ENCODE peak calls at places on chromosomes 16 and 17, in ten cellular contexts. K is transverse colon, Q is lower leg skin, Z is ovary, A is esophagus squamous epithelium, J is spleen, S is A549, V is IMR-90, I is stomach, G is adrenal gland. P is an unnamed sample.

GRCh38 chr16:50270510-50271147 is 4.3 kb downstream of the ADCY7 start:
- DNase-seq in J (peak), Q (no peak), G (no peak), V (no peak), I (no peak), K (no peak), Z (no peak), S (no peak), A (no peak), P (no peak)

GRCh38 chr17:61728297-61728836 is 135.0 kb downstream of the BRIP1 start:
- DNase-seq in G (no peak), Z (no peak), S (no peak), Q (no peak), V (no peak), K (no peak), J (no peak), A (no peak), I (no peak), P (no peak)

GRCh38 chr17:2952174-2952845 is 111.1 kb downstream of the OR1D5 start:
- DNase-seq in A (no peak), I (peak), G (no peak), J (peak), V (no peak), K (no peak), Q (no peak), Z (no peak), S (no peak), P (no peak)

GRCh38 chr16:4957720-4958509 is at the start of gene SEC14L5:
- DNase-seq in K (peak), G (peak), Z (peak), I (peak), Q (peak), V (peak), A (peak), J (peak), S (peak), P (peak)

GRCh38 chr17:40316571-40317344 is 7.8 kb downstream of the RARA start:
- DNase-seq in G (no peak), V (peak), S (peak), I (peak), Z (peak), Q (peak), J (peak), K (peak), A (no peak), P (no peak)

GRCh38 chr16:29978564-29979270 is 5.0 kb downstream of the TAOK2 start:
- DNase-seq in Q (no peak), S (no peak), V (no peak), A (no peak), J (no peak), G (no peak), Z (no peak), I (no peak), K (no peak), P (no peak)

GRCh38 chr17:4944163-4944553 is 4.1 kb downstream of the RNF167 start:
- DNase-seq in Q (no peak), A (no peak), Z (no peak), G (no peak), K (peak), J (peak), S (no peak), V (no peak), I (no peak), P (no peak)

GRCh38 chr17:2048805-2049204 is 6.1 kb upstream of the HIC1 start:
- DNase-seq in J (no peak), S (no peak), I (no peak), K (no peak), V (no peak), Q (no peak), A (no peak), Z (no peak), G (no peak), P (no peak)

GRCh38 chr17:77497578-77497934 is 356.8 kb downstream of the SEC14L1 start:
- DNase-seq in Q (peak), J (peak), A (no peak), Z (no peak), S (no peak), K (peak), G (no peak), I (no peak), V (no peak), P (no peak)

GRCh38 chr17:80455784-80456183 is 20.6 kb downstream of the NPTX1 start:
- DNase-seq in S (no peak), G (no peak), J (no peak), A (no peak), K (no peak), V (no peak), Z (no peak), Q (no peak), I (no peak), P (no peak)

GRCh38 chr17:74832421-74832820 is 27.3 kb downstream of the GRIN2C start:
- DNase-seq in K (no peak), A (no peak), Q (no peak), V (no peak), G (no peak), J (peak), Z (no peak), S (no peak), I (no peak), P (no peak)

GRCh38 chr17:19727466-19728113 is 11.2 kb upstream of the SLC47A2 start:
- DNase-seq in J (no peak), Q (peak), G (peak), K (peak), A (no peak), I (no peak), S (peak), Z (peak), V (peak), P (no peak)

GRCh38 chr16:49355923-49356665 is 17.5 kb upstream of the C16orf78 start:
- DNase-seq in J (no peak), K (no peak), Z (no peak), S (no peak), A (no peak), V (no peak), I (no peak), Q (peak), G (no peak), P (no peak)

GRCh38 chr16:55357241-55357640 is 33.2 kb downstream of the IRX6 start:
- DNase-seq in I (no peak), S (no peak), K (no peak), A (no peak), J (no peak), Z (no peak), Q (no peak), V (no peak), G (no peak), P (no peak)

GRCh38 chr16:24609740-24610420 is 70.5 kb downstream of the RBBP6 start:
- DNase-seq in Q (no peak), K (peak), S (no peak), J (no peak), A (no peak), Z (peak), V (peak), I (peak), G (peak), P (no peak)

GRCh38 chr17:46984892-46985291 is 5.8 kb upstream of the RPRML start:
- DNase-seq in G (no peak), Q (no peak), A (no peak), V (no peak), J (no peak), I (peak), Z (no peak), S (no peak), K (peak), P (no peak)

GRCh38 chr17:50480142-50480764 is 1.6 kb downstream of the RSAD1 start:
- DNase-seq in V (no peak), J (peak), G (no peak), A (no peak), Q (no peak), I (no peak), S (no peak), K (no peak), Z (no peak), P (no peak)

GRCh38 chr16:55478827-55479559 is at the start of gene MMP2:
- DNase-seq in Q (peak), J (no peak), V (peak), A (no peak), Z (peak), I (peak), S (no peak), G (peak), K (peak), P (peak)

GRCh38 chr16:7367309-7367708 is 34.7 kb downstream of the RBFOX1 start:
- DNase-seq in A (no peak), Q (no peak), K (no peak), J (no peak), V (no peak), I (no peak), S (no peak), Z (no peak), G (no peak), P (no peak)

GRCh38 chr17:54944796-54945195 is 23.7 kb downstream of the COX11 start:
- DNase-seq in S (no peak), J (no peak), G (no peak), I (no peak), Z (no peak), Q (no peak), V (peak), A (no peak), K (no peak), P (no peak)

GRCh38 chr17:15971882-15972281 is 27.0 kb downstream of the ADORA2B start:
- DNase-seq in K (no peak), Q (peak), S (no peak), J (no peak), V (no peak), Z (no peak), I (no peak), A (no peak), G (no peak), P (no peak)

GRCh38 chr16:69105501-69106361 is at the start of gene HAS3:
- DNase-seq in V (peak), K (peak), A (no peak), Q (no peak), G (peak), S (peak), I (peak), J (peak), Z (no peak), P (no peak)
- TF ChIP-seq POLR2A in V (peak), K (no peak), A (peak), Q (no peak), G (no peak), S (peak), I (no peak), J (no peak), Z (no peak), P (no peak)

GRCh38 chr17:82157046-82158035 is 55.3 kb downstream of the CCDC57 start:
- DNase-seq in A (no peak), K (no peak), Z (no peak), G (no peak), S (no peak), V (no peak), I (no peak), Q (no peak), J (peak), P (no peak)
- TF ChIP-seq POLR2A in A (no peak), K (no peak), Z (no peak), G (no peak), S (no peak), V (no peak), I (no peak), Q (no peak), J (no peak), P (no peak)

GRCh38 chr17:72413077-72414031 is 292.5 kb downstream of the SOX9 start:
- DNase-seq in J (no peak), A (no peak), G (no peak), Z (no peak), S (no peak), V (no peak), Q (no peak), I (peak), K (peak), P (no peak)
- TF ChIP-seq POLR2A in J (no peak), A (no peak), G (no peak), Z (no peak), S (no peak), V (no peak), Q (no peak), I (no peak), K (no peak), P (no peak)

DNA sequence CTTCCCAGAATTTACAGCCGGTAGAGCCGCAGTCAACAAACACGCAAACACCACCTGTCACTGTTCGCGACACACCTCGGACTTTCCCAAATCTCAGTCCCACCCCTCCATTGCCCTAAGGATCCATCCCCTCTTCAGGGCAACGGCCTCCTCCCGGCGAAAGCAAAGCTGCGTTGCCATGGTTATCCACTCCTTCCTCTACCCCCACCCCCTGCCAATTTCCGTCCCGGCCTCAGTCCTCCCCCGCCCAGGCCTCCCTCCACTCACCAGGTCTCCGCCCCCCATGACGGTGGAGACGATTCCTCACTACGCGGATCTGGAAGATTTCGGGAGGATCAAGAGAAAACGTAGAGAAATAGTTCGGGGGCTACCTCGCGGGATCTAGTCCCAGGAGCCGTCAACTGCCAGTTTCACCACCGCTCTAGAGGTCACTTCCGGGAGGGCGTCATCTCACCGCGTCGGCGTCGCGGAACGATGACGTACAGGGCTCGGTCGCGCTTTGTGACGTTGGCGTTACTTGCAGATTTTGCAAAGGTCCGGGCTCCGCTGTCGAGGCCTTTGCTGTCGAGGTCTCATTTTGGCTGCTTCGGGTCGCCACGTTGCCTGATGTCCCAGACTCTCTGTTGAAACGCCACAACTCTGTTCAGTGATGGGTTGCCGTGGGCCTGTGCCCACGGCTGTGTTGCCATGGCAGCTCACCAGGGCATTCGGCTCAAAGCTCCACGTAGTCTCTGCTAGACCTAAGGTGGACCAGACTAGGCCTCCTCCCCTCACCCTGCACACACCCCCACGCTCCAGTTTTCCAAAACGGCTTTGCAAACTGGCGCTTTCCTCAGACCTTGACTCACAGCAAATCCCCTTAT is at the start of gene CWC25:
- DNase-seq in I (peak), A (peak), Z (peak), Q (peak), V (peak), G (peak), J (peak), S (peak), K (peak), P (peak)
- TF ChIP-seq POLR2A in I (no peak), A (peak), Z (peak), Q (no peak), V (peak), G (peak), J (peak), S (peak), K (peak), P (peak)

DNA sequence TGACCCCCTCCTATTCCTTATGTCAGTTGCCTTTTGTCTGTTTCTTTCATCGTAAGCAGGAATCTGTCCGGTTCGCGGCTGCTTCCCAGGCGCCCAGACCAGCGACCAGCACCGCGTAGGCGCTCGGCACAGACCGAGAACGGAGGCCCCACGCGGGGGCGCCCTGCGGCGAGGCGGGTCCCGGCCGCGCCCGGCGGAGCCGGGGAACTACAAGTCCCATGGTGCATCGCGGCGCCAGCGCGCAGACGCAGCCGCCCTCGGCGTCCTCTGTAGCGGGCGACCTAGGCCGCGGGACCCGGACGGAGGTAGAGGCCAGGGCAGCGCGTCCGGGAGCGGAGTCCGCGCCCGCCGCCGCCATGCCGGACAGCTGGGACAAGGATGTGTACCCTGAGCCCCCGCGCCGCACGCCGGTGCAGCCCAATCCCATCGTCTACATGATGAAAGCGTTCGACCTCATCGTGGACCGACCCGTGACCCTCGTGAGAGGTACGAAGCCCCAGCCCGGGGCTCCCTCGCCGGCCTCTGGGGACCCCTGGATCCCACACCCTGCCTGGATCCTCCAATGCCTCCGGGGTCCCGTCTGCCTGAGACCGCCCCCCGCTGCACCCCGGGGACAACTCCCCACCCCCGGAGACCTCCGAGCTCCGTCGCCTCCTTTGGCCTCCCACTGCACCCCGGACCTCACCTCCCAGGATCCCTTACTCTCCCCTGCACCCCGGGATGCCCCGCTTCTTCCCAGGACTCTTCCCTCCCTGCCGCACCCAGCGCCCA is at the start of gene NDUFB10:
- DNase-seq in K (peak), V (peak), Z (peak), A (peak), J (peak), I (peak), S (peak), Q (peak), G (peak), P (peak)
- TF ChIP-seq POLR2A in K (peak), V (peak), Z (peak), A (peak), J (peak), I (no peak), S (peak), Q (no peak), G (peak), P (peak)

GRCh38 chr17:846901-847777 is 65.0 kb downstream of the MRM3 start:
- DNase-seq in K (no peak), Q (no peak), S (no peak), G (no peak), J (no peak), Z (no peak), A (no peak), V (peak), I (no peak), P (no peak)

GRCh38 chr17:851986-852385 is 69.8 kb downstream of the MRM3 start:
- DNase-seq in Z (no peak), A (no peak), G (no peak), S (no peak), I (no peak), V (no peak), J (no peak), K (no peak), Q (no peak), P (no peak)

GRCh38 chr17:848402-848801 is 66.2 kb downstream of the MRM3 start:
- DNase-seq in I (no peak), Q (no peak), A (no peak), S (no peak), Z (no peak), V (no peak), J (no peak), G (no peak), K (no peak), P (no peak)

GRCh38 chr17:850086-850827 is 68.1 kb downstream of the MRM3 start:
- DNase-seq in Q (no peak), I (no peak), A (no peak), S (no peak), G (no peak), J (no peak), K (no peak), V (no peak), Z (no peak), P (no peak)

GRCh38 chr17:850828-851759 is 68.9 kb downstream of the MRM3 start:
- DNase-seq in V (peak), A (no peak), K (no peak), J (no peak), S (no peak), I (no peak), Q (no peak), G (no peak), Z (peak), P (no peak)
- TF ChIP-seq POLR2A in V (no peak), A (no peak), K (no peak), J (no peak), S (no peak), I (no peak), Q (no peak), G (no peak), Z (no peak), P (no peak)

P was measured in esophagus muscularis mucosa.